ENCODE peak calls at places on chromosome 15, in seven cellular contexts. One of them, this sample, is unnamed.

GRCh38 chr15:99504823-99505551 is 60.8 kb upstream of the MEF2A start:
- DNase-seq in heart left ventricle: no peak
- DNase-seq in IMR-90: peak
- DNase-seq in RWPE1: peak
- DNase-seq in brain microvascular endothelial cell: peak
- DNase-seq in H1: no peak
- DNase-seq in tibial nerve: no peak
- DNase-seq in this sample: no peak

GRCh38 chr15:48963524-48964113 is at the start of gene SHC4:
- DNase-seq in H1: no peak
- DNase-seq in heart left ventricle: peak
- DNase-seq in tibial nerve: peak
- DNase-seq in IMR-90: peak
- DNase-seq in RWPE1: peak
- DNase-seq in brain microvascular endothelial cell: peak
- DNase-seq in this sample: peak

GRCh38 chr15:94079968-94080367 is 151.4 kb upstream of the MCTP2 start:
- DNase-seq in RWPE1: no peak
- DNase-seq in brain microvascular endothelial cell: no peak
- DNase-seq in heart left ventricle: no peak
- DNase-seq in tibial nerve: no peak
- DNase-seq in IMR-90: no peak
- DNase-seq in H1: no peak
- DNase-seq in this sample: no peak

GRCh38 chr15:58501636-58502178 is 69.9 kb downstream of the LIPC start:
- DNase-seq in tibial nerve: no peak
- DNase-seq in H1: no peak
- DNase-seq in IMR-90: no peak
- DNase-seq in brain microvascular endothelial cell: no peak
- DNase-seq in heart left ventricle: no peak
- DNase-seq in RWPE1: no peak
- DNase-seq in this sample: no peak

GRCh38 chr15:96102631-96103030 is 227.9 kb upstream of the NR2F2 start:
- DNase-seq in H1: no peak
- DNase-seq in RWPE1: no peak
- DNase-seq in heart left ventricle: no peak
- DNase-seq in brain microvascular endothelial cell: no peak
- DNase-seq in IMR-90: no peak
- DNase-seq in tibial nerve: no peak
- DNase-seq in this sample: no peak

GRCh38 chr15:31869640-31870335 is 160.5 kb upstream of the CHRNA7 start:
- DNase-seq in tibial nerve: no peak
- DNase-seq in brain microvascular endothelial cell: no peak
- DNase-seq in heart left ventricle: no peak
- DNase-seq in H1: no peak
- DNase-seq in IMR-90: no peak
- DNase-seq in RWPE1: no peak
- DNase-seq in this sample: no peak

GRCh38 chr15:90075420-90076289 is 26.6 kb downstream of the IDH2 start:
- DNase-seq in RWPE1: peak
- DNase-seq in tibial nerve: no peak
- DNase-seq in heart left ventricle: no peak
- DNase-seq in brain microvascular endothelial cell: no peak
- DNase-seq in H1: peak
- DNase-seq in IMR-90: no peak
- DNase-seq in this sample: peak

GRCh38 chr15:85334241-85334640 is 46.2 kb upstream of the AKAP13 start:
- DNase-seq in IMR-90: no peak
- DNase-seq in brain microvascular endothelial cell: no peak
- DNase-seq in H1: no peak
- DNase-seq in RWPE1: no peak
- DNase-seq in heart left ventricle: no peak
- DNase-seq in tibial nerve: no peak
- DNase-seq in this sample: no peak

GRCh38 chr15:95254263-95254662 is 1022.9 kb downstream of the MCTP2 start:
- DNase-seq in IMR-90: no peak
- DNase-seq in tibial nerve: no peak
- DNase-seq in heart left ventricle: no peak
- DNase-seq in brain microvascular endothelial cell: no peak
- DNase-seq in RWPE1: no peak
- DNase-seq in H1: no peak
- DNase-seq in this sample: no peak

GRCh38 chr15:57537072-57537471 is 54.6 kb upstream of the MYZAP start:
- DNase-seq in IMR-90: peak
- DNase-seq in tibial nerve: no peak
- DNase-seq in heart left ventricle: no peak
- DNase-seq in RWPE1: no peak
- DNase-seq in brain microvascular endothelial cell: peak
- DNase-seq in H1: no peak
- DNase-seq in this sample: no peak

GRCh38 chr15:64747578-64747977 is 27.8 kb downstream of the RBPMS2 start:
- DNase-seq in tibial nerve: no peak
- DNase-seq in H1: no peak
- DNase-seq in RWPE1: no peak
- DNase-seq in brain microvascular endothelial cell: no peak
- DNase-seq in IMR-90: no peak
- DNase-seq in heart left ventricle: no peak
- DNase-seq in this sample: no peak
- H3K27ac ChIP-seq in tibial nerve: no peak
- H3K27ac ChIP-seq in H1: no peak
- H3K27ac ChIP-seq in RWPE1: no peak
- H3K27ac ChIP-seq in brain microvascular endothelial cell: no peak
- H3K27ac ChIP-seq in IMR-90: no peak
- H3K27ac ChIP-seq in heart left ventricle: peak
- H3K27ac ChIP-seq in this sample: no peak

DNA sequence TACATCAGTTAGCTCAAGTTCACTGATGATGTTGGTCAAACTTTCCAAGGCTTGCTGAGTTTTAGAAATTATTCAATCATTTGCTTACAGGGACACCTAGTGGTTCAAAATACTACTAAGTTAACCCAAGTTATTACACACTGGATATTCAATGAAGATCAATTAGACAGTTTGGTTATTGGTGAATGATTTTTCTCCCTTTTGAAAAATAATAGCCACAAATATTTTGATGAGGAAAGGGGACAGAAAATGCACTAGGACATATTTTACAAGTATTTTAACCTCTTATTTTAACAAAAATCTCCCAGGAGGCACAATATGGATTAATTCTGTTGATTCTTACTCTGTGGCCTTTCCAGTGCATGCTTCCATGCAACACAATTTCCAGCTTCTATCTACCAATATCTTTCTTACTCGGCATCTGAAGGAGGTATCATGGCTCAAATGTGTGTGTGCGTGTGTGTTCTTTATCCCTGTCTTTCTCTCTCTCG is 20.1 kb upstream of the GOLGA6L2 start:
- DNase-seq in H1: no peak
- DNase-seq in IMR-90: peak
- DNase-seq in RWPE1: peak
- DNase-seq in tibial nerve: no peak
- DNase-seq in brain microvascular endothelial cell: no peak
- DNase-seq in heart left ventricle: no peak
- DNase-seq in this sample: no peak
- TF ChIP-seq CTCF in H1: peak
- TF ChIP-seq CTCF in IMR-90: peak
- TF ChIP-seq CTCF in RWPE1: peak
- TF ChIP-seq CTCF in tibial nerve: peak
- TF ChIP-seq CTCF in brain microvascular endothelial cell: no peak
- TF ChIP-seq CTCF in heart left ventricle: peak
- TF ChIP-seq CTCF in this sample: peak

GRCh38 chr15:92187975-92188374 is 205.7 kb upstream of the ST8SIA2 start:
- DNase-seq in RWPE1: no peak
- DNase-seq in brain microvascular endothelial cell: no peak
- DNase-seq in heart left ventricle: no peak
- DNase-seq in IMR-90: no peak
- DNase-seq in tibial nerve: no peak
- DNase-seq in H1: no peak
- DNase-seq in this sample: no peak

GRCh38 chr15:92184679-92185230 is 208.9 kb upstream of the ST8SIA2 start:
- DNase-seq in IMR-90: no peak
- DNase-seq in RWPE1: no peak
- DNase-seq in brain microvascular endothelial cell: no peak
- DNase-seq in heart left ventricle: no peak
- DNase-seq in tibial nerve: no peak
- DNase-seq in H1: no peak
- DNase-seq in this sample: no peak

GRCh38 chr15:92178908-92179307 is 214.8 kb upstream of the ST8SIA2 start:
- DNase-seq in brain microvascular endothelial cell: no peak
- DNase-seq in tibial nerve: no peak
- DNase-seq in heart left ventricle: no peak
- DNase-seq in H1: no peak
- DNase-seq in RWPE1: no peak
- DNase-seq in IMR-90: no peak
- DNase-seq in this sample: no peak

GRCh38 chr15:92184142-92184541 is 209.5 kb upstream of the ST8SIA2 start:
- DNase-seq in tibial nerve: no peak
- DNase-seq in heart left ventricle: no peak
- DNase-seq in H1: no peak
- DNase-seq in brain microvascular endothelial cell: no peak
- DNase-seq in IMR-90: no peak
- DNase-seq in RWPE1: no peak
- DNase-seq in this sample: no peak
- H3K27ac ChIP-seq in tibial nerve: no peak
- H3K27ac ChIP-seq in heart left ventricle: no peak
- H3K27ac ChIP-seq in H1: no peak
- H3K27ac ChIP-seq in brain microvascular endothelial cell: no peak
- H3K27ac ChIP-seq in IMR-90: no peak
- H3K27ac ChIP-seq in RWPE1: no peak
- H3K27ac ChIP-seq in this sample: no peak

GRCh38 chr15:44370830-44371229 is 56.6 kb upstream of the CTDSPL2 start:
- DNase-seq in tibial nerve: no peak
- DNase-seq in heart left ventricle: no peak
- DNase-seq in H1: no peak
- DNase-seq in brain microvascular endothelial cell: no peak
- DNase-seq in RWPE1: no peak
- DNase-seq in IMR-90: no peak
- DNase-seq in this sample: no peak
- TF ChIP-seq CTCF in tibial nerve: no peak
- TF ChIP-seq CTCF in heart left ventricle: no peak
- TF ChIP-seq CTCF in H1: no peak
- TF ChIP-seq CTCF in brain microvascular endothelial cell: no peak
- TF ChIP-seq CTCF in RWPE1: no peak
- TF ChIP-seq CTCF in IMR-90: no peak
- TF ChIP-seq CTCF in this sample: no peak

GRCh38 chr15:40286061-40286532 is 3.2 kb upstream of the ANKRD63 start:
- DNase-seq in tibial nerve: no peak
- DNase-seq in heart left ventricle: peak
- DNase-seq in brain microvascular endothelial cell: no peak
- DNase-seq in RWPE1: no peak
- DNase-seq in IMR-90: no peak
- DNase-seq in H1: no peak
- DNase-seq in this sample: no peak

GRCh38 chr15:40287968-40288367 is 5.1 kb upstream of the ANKRD63 start:
- DNase-seq in RWPE1: no peak
- DNase-seq in brain microvascular endothelial cell: no peak
- DNase-seq in H1: no peak
- DNase-seq in tibial nerve: no peak
- DNase-seq in IMR-90: no peak
- DNase-seq in heart left ventricle: peak
- DNase-seq in this sample: no peak

GRCh38 chr15:40285151-40285898 is 2.5 kb upstream of the ANKRD63 start:
- DNase-seq in RWPE1: no peak
- DNase-seq in IMR-90: no peak
- DNase-seq in H1: no peak
- DNase-seq in tibial nerve: no peak
- DNase-seq in heart left ventricle: no peak
- DNase-seq in brain microvascular endothelial cell: no peak
- DNase-seq in this sample: no peak

GRCh38 chr15:40289140-40289775 is 6.4 kb upstream of the ANKRD63 start:
- DNase-seq in tibial nerve: no peak
- DNase-seq in brain microvascular endothelial cell: no peak
- DNase-seq in IMR-90: no peak
- DNase-seq in RWPE1: peak
- DNase-seq in H1: no peak
- DNase-seq in heart left ventricle: peak
- DNase-seq in this sample: no peak

GRCh38 chr15:40286794-40287193 is 3.9 kb upstream of the ANKRD63 start:
- DNase-seq in H1: no peak
- DNase-seq in heart left ventricle: peak
- DNase-seq in tibial nerve: no peak
- DNase-seq in brain microvascular endothelial cell: no peak
- DNase-seq in IMR-90: no peak
- DNase-seq in RWPE1: no peak
- DNase-seq in this sample: no peak
- H3K27ac ChIP-seq in H1: no peak
- H3K27ac ChIP-seq in heart left ventricle: peak
- H3K27ac ChIP-seq in tibial nerve: no peak
- H3K27ac ChIP-seq in brain microvascular endothelial cell: no peak
- H3K27ac ChIP-seq in IMR-90: no peak
- H3K27ac ChIP-seq in RWPE1: no peak
- H3K27ac ChIP-seq in this sample: no peak

DNA sequence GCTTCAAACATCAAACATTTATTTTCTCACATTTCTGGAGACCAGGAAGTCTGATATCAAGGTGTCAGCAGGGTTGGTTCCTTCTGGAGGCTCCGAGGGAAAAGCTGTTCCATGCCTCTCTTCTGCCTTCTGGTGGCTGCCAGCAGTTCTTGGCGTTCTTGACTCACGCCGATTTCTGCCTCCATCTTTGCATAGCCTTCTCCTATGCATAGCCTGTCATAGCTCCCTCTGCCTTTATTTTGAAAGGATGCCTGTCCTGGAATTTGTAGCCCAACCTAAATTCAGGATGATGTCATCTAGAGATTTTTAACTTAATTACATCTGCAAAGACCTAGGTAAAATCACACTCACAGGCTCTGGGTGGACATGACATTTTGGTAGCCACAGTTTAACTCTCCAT is 70.4 kb downstream of the RGMA start:
- DNase-seq in H1: no peak
- DNase-seq in RWPE1: no peak
- DNase-seq in IMR-90: no peak
- DNase-seq in brain microvascular endothelial cell: no peak
- DNase-seq in heart left ventricle: no peak
- DNase-seq in tibial nerve: no peak
- DNase-seq in this sample: no peak
- TF ChIP-seq CTCF in H1: peak
- TF ChIP-seq CTCF in RWPE1: no peak
- TF ChIP-seq CTCF in IMR-90: peak
- TF ChIP-seq CTCF in brain microvascular endothelial cell: peak
- TF ChIP-seq CTCF in heart left ventricle: no peak
- TF ChIP-seq CTCF in tibial nerve: no peak
- TF ChIP-seq CTCF in this sample: peak

GRCh38 chr15:66844747-66845145 is 142.7 kb downstream of the SMAD6 start:
- DNase-seq in H1: no peak
- DNase-seq in brain microvascular endothelial cell: no peak
- DNase-seq in heart left ventricle: no peak
- DNase-seq in tibial nerve: no peak
- DNase-seq in IMR-90: no peak
- DNase-seq in RWPE1: no peak
- DNase-seq in this sample: no peak

GRCh38 chr15:66841953-66842681 is 140.1 kb downstream of the SMAD6 start:
- DNase-seq in brain microvascular endothelial cell: peak
- DNase-seq in RWPE1: peak
- DNase-seq in IMR-90: peak
- DNase-seq in heart left ventricle: peak
- DNase-seq in tibial nerve: peak
- DNase-seq in H1: no peak
- DNase-seq in this sample: peak

GRCh38 chr15:66844041-66844746 is 142.2 kb downstream of the SMAD6 start:
- DNase-seq in tibial nerve: no peak
- DNase-seq in IMR-90: no peak
- DNase-seq in heart left ventricle: no peak
- DNase-seq in RWPE1: no peak
- DNase-seq in H1: no peak
- DNase-seq in brain microvascular endothelial cell: no peak
- DNase-seq in this sample: no peak

GRCh38 chr15:66843581-66843980 is 141.5 kb downstream of the SMAD6 start:
- DNase-seq in tibial nerve: no peak
- DNase-seq in IMR-90: no peak
- DNase-seq in heart left ventricle: no peak
- DNase-seq in RWPE1: no peak
- DNase-seq in H1: no peak
- DNase-seq in brain microvascular endothelial cell: no peak
- DNase-seq in this sample: no peak

GRCh38 chr15:66842710-66843441 is 140.8 kb downstream of the SMAD6 start:
- DNase-seq in RWPE1: peak
- DNase-seq in H1: no peak
- DNase-seq in tibial nerve: peak
- DNase-seq in heart left ventricle: peak
- DNase-seq in brain microvascular endothelial cell: peak
- DNase-seq in IMR-90: peak
- DNase-seq in this sample: no peak
- H3K27ac ChIP-seq in RWPE1: peak
- H3K27ac ChIP-seq in H1: no peak
- H3K27ac ChIP-seq in tibial nerve: peak
- H3K27ac ChIP-seq in heart left ventricle: peak
- H3K27ac ChIP-seq in brain microvascular endothelial cell: peak
- H3K27ac ChIP-seq in IMR-90: peak
- H3K27ac ChIP-seq in this sample: no peak